ENCODE peak calls at places on chromosomes 4 and X, in four cellular contexts. Q, R, F and K are unnamed samples.

GRCh38 chr4:69750346-69750745 is 10.1 kb downstream of the SULT1B1 start:
- DNase-seq in Q (no peak), R (no peak), F (no peak), K (no peak)

GRCh38 chr4:41509411-41510008 is 28.4 kb upstream of the LIMCH1 start:
- DNase-seq in Q (no peak), R (no peak), F (no peak), K (no peak)

GRCh38 chr4:182219400-182219799 is 23.8 kb upstream of the TENM3 start:
- DNase-seq in Q (no peak), R (no peak), F (no peak), K (no peak)

GRCh38 chr4:113444386-113444785 is 317.2 kb downstream of the CAMK2D start:
- DNase-seq in Q (no peak), R (no peak), F (no peak), K (peak)

GRCh38 chrX:132413459-132413858 is 75.4 kb downstream of the MBNL3 start:
- DNase-seq in Q (no peak), R (no peak), F (no peak), K (no peak)

GRCh38 chr4:153555730-153556440 is 89.7 kb downstream of the TMEM131L start:
- DNase-seq in Q (peak), R (no peak), F (peak), K (peak)

GRCh38 chr4:156705291-156705690 is 266.3 kb downstream of the PDGFC start:
- DNase-seq in Q (no peak), R (no peak), F (no peak), K (peak)

GRCh38 chr4:18180892-18181291 is 159.3 kb upstream of the LCORL start:
- DNase-seq in Q (no peak), R (no peak), F (no peak), K (no peak)

GRCh38 chrX:100995469-100995868 is 26.0 kb downstream of the ARL13A start:
- DNase-seq in Q (no peak), R (no peak), F (peak), K (no peak)

GRCh38 chr4:141432000-141432712 is 204.2 kb upstream of the IL15 start:
- DNase-seq in Q (no peak), R (no peak), F (no peak), K (peak)

DNA sequence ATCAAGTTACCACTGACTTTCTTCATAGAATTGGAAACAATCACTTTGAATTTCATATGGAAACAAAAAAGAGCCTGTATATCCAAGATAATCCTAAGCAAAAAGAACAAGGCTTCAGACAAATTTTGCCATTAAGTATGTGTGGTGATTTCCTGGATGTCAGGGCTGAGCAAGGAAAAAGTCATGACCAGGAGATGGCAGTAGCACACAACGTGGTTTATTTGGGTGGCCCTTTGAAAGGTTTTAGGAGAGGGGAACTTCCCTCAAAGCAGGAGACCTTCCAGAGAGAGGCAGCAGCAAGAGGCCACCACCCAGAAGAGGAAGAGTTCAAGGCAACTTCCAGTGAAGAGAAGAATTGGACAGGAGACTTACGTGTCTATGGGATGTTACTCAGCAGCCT is 18.1 kb upstream of the ZXDB start:
- DNase-seq in Q (no peak), R (no peak), F (no peak), K (no peak)
- H3K4me3 ChIP-seq in Q (no peak), R (no peak), F (no peak), K (no peak)

GRCh38 chr4:184041156-184041555 is 136.0 kb downstream of the STOX2 start:
- DNase-seq in Q (no peak), R (no peak), F (no peak), K (no peak)

DNA sequence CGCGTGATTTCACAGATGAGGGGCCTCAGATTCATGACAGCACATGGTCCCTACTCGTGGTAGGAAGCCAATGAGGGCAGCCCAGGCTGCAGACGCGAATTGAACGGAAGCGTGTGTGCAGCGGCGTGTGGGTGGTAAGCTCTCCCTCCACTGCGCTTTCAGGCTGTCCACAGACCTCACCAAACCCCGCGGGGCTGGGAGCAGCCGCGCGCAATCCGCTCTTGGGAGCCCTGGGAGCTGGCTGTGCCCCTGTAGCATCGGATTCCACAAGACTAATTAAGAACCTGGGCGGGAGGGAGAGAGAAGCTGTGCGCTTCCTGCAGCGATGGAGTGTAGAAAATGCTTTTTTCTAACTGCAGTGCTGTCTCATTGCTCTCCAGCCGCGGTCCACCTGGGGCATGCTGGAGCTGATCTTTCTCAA is 134.9 kb downstream of the STOX2 start:
- DNase-seq in Q (peak), R (no peak), F (no peak), K (no peak)
- H3K4me3 ChIP-seq in Q (no peak), R (no peak), F (peak), K (no peak)

GRCh38 chr4:7634611-7635010 is 199.9 kb upstream of the PSAPL1 start:
- DNase-seq in Q (no peak), R (no peak), F (no peak), K (no peak)
- H3K4me3 ChIP-seq in Q (no peak), R (no peak), F (no peak), K (no peak)

DNA sequence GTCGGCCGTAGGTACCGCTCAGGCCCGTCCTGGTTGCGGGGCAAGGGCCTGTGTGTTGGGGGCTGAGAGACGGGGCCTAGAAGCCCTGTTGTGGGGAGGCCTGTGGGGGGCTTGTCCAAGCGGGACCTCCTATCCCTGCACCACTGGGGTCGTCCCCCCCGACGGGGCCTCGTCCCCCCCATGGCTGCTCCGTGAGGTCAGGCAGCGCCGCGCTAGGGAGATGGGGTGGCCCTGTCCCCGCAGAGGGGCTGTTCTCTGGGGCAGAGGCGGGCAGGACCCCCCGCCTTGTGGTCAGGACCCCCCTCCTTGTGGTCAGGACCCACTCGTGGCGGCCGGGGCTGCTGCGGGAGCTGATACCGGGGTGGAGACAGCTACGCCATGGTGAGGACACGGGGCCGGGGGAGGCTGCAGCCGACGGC is 12.1 kb upstream of the GTPBP6 start:
- DNase-seq in Q (no peak), R (no peak), F (no peak), K (no peak)
- H3K4me3 ChIP-seq in Q (no peak), R (no peak), F (no peak), K (no peak)

GRCh38 chr4:101155859-101156430 is 191.4 kb downstream of the PPP3CA start:
- DNase-seq in Q (no peak), R (no peak), F (no peak), K (no peak)

GRCh38 chr4:101158507-101158906 is 188.8 kb downstream of the PPP3CA start:
- DNase-seq in Q (no peak), R (no peak), F (no peak), K (no peak)

GRCh38 chr4:101158136-101158485 is 189.2 kb downstream of the PPP3CA start:
- DNase-seq in Q (no peak), R (no peak), F (no peak), K (no peak)

GRCh38 chr4:101156619-101157310 is 190.6 kb downstream of the PPP3CA start:
- DNase-seq in Q (no peak), R (no peak), F (no peak), K (no peak)

GRCh38 chr4:101157415-101158135 is 189.8 kb downstream of the PPP3CA start:
- DNase-seq in Q (no peak), R (no peak), F (no peak), K (no peak)
- H3K4me3 ChIP-seq in Q (no peak), R (no peak), F (no peak), K (no peak)

DNA sequence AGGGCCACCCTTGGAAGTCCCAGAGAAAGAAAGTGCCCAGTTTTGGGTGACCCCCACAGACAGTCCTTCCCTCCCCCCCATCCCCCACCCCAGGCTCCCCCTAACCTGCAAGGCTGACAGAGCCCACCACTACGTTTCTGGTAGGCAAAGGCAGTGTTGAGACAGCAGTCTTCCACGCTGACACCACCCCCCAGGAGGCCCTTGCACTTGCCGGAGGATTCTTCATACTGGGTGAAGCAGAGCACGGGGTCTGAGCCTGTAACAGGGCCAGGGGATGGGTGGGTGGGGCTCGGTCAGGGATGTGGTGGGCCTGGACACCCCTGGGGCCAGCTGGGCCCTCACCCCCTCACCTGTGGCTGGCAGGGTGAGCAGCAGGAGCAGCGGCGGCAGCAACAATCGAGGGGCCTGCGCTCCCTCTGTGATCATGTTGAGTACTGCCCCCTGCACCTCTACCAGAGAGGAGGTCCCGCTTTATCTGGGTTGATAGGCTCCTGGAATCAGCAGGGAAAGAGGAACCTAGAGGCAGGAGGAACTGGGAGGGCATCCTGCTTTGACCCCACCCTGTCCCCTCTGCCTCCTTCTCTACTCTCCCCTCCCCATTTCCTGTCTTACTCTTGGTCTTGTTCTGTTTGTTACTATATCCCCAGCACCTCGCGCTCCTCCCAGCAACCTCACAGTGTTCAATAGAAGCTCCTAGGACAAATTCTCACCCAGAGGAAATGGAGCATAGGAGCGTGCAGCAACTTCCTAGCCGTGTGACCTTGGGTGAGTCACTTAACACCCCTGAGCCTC is at the start of gene CFP:
- DNase-seq in Q (no peak), R (no peak), F (no peak), K (no peak)
- H3K4me3 ChIP-seq in Q (no peak), R (no peak), F (no peak), K (no peak)

DNA sequence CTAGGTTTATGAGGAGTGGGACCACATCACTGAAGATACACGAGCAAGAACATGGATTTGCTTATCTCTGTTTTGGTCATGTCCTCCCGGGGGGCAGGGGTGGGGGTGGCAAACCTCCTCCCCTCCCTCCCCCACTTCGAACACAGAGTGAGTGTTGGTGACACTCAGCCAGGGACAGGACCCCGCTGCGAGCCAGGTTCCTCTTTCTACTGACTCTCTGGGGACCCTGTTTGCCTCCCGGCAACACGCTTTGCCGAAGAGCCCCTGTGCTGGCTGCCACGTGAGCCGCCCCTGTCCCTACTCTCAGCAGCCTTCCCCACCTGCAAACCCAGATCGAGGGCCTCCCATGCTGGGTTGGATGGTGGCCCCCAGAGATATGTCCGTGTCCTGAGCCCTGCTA is 34.7 kb downstream of the P2RY8 start:
- DNase-seq in Q (no peak), R (peak), F (no peak), K (no peak)
- H3K4me3 ChIP-seq in Q (no peak), R (no peak), F (no peak), K (no peak)

DNA sequence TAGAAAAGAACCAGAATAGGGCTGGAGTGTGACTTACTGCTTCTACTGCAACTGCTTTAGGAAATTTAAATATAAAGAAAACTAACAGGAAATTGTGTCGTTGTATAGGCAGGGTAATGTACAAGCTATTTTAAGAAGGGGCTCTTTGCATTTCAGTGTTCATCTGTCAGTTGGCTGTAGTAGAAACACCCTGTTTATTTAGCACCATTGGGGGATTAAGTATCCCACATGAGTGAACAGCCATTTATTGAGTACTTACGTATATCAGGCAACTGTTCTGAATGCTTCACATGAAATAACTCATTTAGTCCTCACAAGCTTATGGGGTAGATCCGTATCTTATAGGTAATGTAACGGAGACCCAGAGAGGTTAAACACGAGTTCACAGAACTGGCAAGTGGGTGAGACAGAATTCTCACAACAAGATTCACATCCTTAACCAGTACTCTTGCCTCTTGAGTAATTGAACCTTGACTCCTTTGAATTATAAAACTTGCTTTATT is 23.9 kb downstream of the STIM2 start:
- DNase-seq in Q (no peak), R (peak), F (no peak), K (no peak)
- H3K4me3 ChIP-seq in Q (no peak), R (peak), F (no peak), K (no peak)

DNA sequence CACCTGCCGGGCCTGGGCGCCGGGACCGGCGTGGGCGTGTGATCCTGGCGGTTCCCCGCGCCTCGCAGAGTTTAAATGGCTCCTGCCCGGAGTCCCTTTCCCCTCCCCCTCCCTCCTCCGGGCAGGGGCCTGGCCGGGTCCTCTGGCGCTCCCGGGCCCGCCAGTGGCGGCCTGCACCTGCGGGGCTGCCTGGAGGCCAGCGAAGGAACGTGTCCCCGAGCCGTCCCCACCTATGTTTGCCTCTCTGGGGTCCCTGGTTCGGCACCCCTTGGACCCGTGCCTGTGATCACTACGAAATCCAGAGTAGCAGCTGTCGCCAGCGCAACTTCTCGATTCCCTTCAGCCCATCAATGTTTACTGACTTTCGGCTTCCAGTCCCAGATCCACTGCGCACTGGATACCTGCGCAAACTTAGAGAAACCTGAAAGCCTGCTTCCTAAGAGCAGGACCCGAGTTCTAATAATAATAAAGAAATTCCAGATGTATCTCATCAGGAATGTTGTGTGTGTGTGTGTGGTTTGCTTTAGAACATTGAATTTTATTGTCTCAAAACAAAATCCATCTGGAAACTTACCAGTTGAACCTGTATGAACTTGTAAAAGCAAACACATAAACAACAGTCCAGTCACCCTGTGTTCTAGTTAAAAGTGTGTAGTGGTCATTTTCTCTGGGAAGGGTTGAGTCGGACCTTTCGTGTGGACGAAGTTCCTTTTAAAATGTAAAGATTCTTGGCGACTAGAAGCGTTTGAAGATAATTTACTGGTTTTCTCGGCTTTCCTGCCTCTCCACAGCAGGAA is 808 bp downstream of the SHROOM2 start:
- DNase-seq in Q (peak), R (no peak), F (no peak), K (no peak)
- H3K4me3 ChIP-seq in Q (peak), R (no peak), F (peak), K (peak)

GRCh38 chrX:155026420-155026726 is 271 bp upstream of the FUNDC2 start:
- DNase-seq in Q (no peak), R (no peak), F (no peak), K (no peak)

GRCh38 chrX:155027509-155028066 is 944 bp downstream of the FUNDC2 start:
- DNase-seq in Q (no peak), R (no peak), F (no peak), K (peak)

GRCh38 chrX:155028749-155029360 is 2.2 kb downstream of the FUNDC2 start:
- DNase-seq in Q (no peak), R (no peak), F (no peak), K (peak)

GRCh38 chrX:155026727-155027508 is at the start of gene FUNDC2:
- DNase-seq in Q (peak), R (peak), F (peak), K (peak)

GRCh38 chrX:155028192-155028591 is 1.5 kb downstream of the FUNDC2 start:
- DNase-seq in Q (no peak), R (no peak), F (no peak), K (no peak)
- H3K4me3 ChIP-seq in Q (peak), R (peak), F (peak), K (peak)